ENCODE peak calls at places on chromosomes 13 and 19, in nine cellular contexts. U is hepatocyte, F is lower leg skin, H is glutamatergic neuron, K is MM.1S, I is stomach, G is WTC11, N is brain microvascular endothelial cell, D is left lung. S is an unnamed sample.
A peak's percentile ranks its signal among the peaks of the same experiment; 100 is the strongest.

GRCh38 chr13:98157609-98158008 is 14.7 kb downstream of the FARP1 start:
- DNase-seq in U (no peak), F (no peak), H (no peak), K (no peak), I (no peak), G (no peak), N (no peak), D (no peak), S (no peak)

GRCh38 chr19:33298146-33298911 is 4.0 kb downstream of the CEBPA start:
- DNase-seq in U (peak; percentile 75), F (peak; percentile 90), H (no peak), K (no peak), I (peak; percentile 39), G (no peak), N (no peak), D (peak; percentile 94), S (no peak)

GRCh38 chr19:41863209-41863931 is 3.3 kb downstream of the RPS19 start:
- DNase-seq in U (no peak), F (no peak), H (no peak), K (no peak), I (no peak), G (no peak), N (no peak), D (no peak), S (no peak)

GRCh38 chr13:99859178-99860177 is 112.1 kb downstream of the ZIC5 start:
- DNase-seq in U (no peak), F (no peak), H (no peak), K (peak; percentile 94), I (no peak), G (no peak), N (no peak), D (peak; percentile 41), S (peak; percentile 91)

GRCh38 chr19:5947435-5947834 is 30.5 kb downstream of the RANBP3 start:
- DNase-seq in U (peak; percentile 48), F (peak; percentile 90), H (no peak), K (no peak), I (peak; percentile 37), G (no peak), N (peak; percentile 57), D (peak; percentile 87), S (no peak)

GRCh38 chr13:95199896-95200295 is 101.4 kb downstream of the ABCC4 start:
- DNase-seq in U (no peak), F (no peak), H (no peak), K (no peak), I (no peak), G (no peak), N (no peak), D (no peak), S (no peak)

GRCh38 chr19:2309734-2310362 is 1.9 kb upstream of the LINGO3 start:
- DNase-seq in U (no peak), F (no peak), H (no peak), K (no peak), I (no peak), G (no peak), N (peak; percentile 18), D (peak; percentile 60), S (no peak)

GRCh38 chr13:113113846-113114271 is 8.3 kb downstream of the F7 start:
- DNase-seq in U (no peak), F (peak; percentile 64), H (peak; percentile 7), K (no peak), I (no peak), G (no peak), N (no peak), D (peak; percentile 55), S (no peak)

GRCh38 chr13:82963466-82963865 is 918.8 kb downstream of the SLITRK1 start:
- DNase-seq in U (no peak), F (no peak), H (no peak), K (no peak), I (no peak), G (no peak), N (peak; percentile 9), D (no peak), S (no peak)

GRCh38 chr13:33932765-33933406 is 114.9 kb downstream of the RFC3 start:
- DNase-seq in U (no peak), F (no peak), H (no peak), K (no peak), I (no peak), G (no peak), N (peak; percentile 2), D (no peak), S (no peak)

GRCh38 chr19:40662925-40663711 is 27.3 kb downstream of the NUMBL start:
- DNase-seq in U (peak; percentile 95), F (peak; percentile 99), H (peak; percentile 96), K (peak; percentile 85), I (peak; percentile 94), G (peak; percentile 95), N (peak; percentile 75), D (peak; percentile 98), S (peak; percentile 93)

GRCh38 chr13:99045396-99045795 is 67.5 kb upstream of the DOCK9 start:
- DNase-seq in U (no peak), F (no peak), H (no peak), K (no peak), I (no peak), G (no peak), N (no peak), D (no peak), S (no peak)

GRCh38 chr13:62706035-62706434 is 1290.4 kb upstream of the PCDH20 start:
- DNase-seq in U (no peak), F (no peak), H (no peak), K (no peak), I (no peak), G (no peak), N (no peak), D (no peak), S (no peak)

GRCh38 chr19:41248895-41249294 is 15.3 kb upstream of the HNRNPUL1 start:
- DNase-seq in U (no peak), F (peak; percentile 46), H (no peak), K (no peak), I (no peak), G (no peak), N (no peak), D (no peak), S (no peak)

GRCh38 chr13:101416181-101417042 is at the start of gene NALCN:
- DNase-seq in U (peak; percentile 40), F (no peak), H (peak; percentile 49), K (peak; percentile 50), I (no peak), G (peak; percentile 34), N (no peak), D (peak; percentile 79), S (no peak)

GRCh38 chr13:23643828-23644419 is 73.7 kb downstream of the TNFRSF19 start:
- DNase-seq in U (no peak), F (no peak), H (no peak), K (no peak), I (no peak), G (no peak), N (no peak), D (no peak), S (no peak)

GRCh38 chr19:18833849-18834643 is 2.3 kb downstream of the UPF1 start:
- DNase-seq in U (peak; percentile 51), F (no peak), H (no peak), K (peak; percentile 56), I (no peak), G (no peak), N (no peak), D (no peak), S (peak; percentile 30)

GRCh38 chr19:7907544-7907943 is 3.9 kb downstream of the MAP2K7 start:
- DNase-seq in U (no peak), F (no peak), H (no peak), K (no peak), I (no peak), G (no peak), N (no peak), D (no peak), S (no peak)

GRCh38 chr13:101065314-101065713 is 351.0 kb downstream of the NALCN start:
- DNase-seq in U (no peak), F (no peak), H (no peak), K (no peak), I (no peak), G (no peak), N (peak; percentile 47), D (no peak), S (no peak)

DNA sequence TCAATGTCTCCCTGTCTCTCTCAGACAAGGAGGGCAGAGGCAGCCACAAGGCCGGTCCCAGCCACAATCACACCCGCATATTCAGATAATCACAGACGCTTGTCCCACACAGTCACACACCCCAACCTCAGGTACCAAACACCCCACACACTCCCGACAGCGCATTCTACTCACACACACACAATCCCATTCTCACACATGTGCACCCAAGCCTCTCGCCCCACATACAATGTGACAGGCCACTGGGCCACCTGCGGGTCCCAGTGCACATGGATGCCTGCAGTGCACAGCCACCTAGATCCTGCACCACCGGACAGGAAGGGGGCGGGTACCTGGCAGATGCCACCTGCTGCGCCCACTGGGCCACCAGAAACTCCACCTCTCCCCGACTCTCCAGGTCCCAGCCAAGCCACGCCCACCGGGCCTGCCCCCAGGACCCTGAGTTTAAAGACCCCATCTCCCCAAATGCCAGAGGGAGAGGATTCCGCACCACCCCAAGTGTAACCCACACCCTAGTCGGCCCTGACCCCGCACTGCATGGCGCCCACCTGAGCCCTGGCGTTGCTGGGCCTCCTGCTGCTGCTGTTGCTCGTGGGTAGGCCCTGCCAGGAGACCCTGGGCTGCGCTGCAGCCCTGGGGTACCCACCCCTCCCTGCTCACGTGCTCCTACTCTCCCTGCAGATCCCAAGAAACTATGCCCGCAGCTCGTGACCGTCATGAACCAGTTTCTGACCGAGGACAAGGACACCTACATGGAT is 10.6 kb downstream of the SCGB2B2 start:
- DNase-seq in U (no peak), F (no peak), H (no peak), K (no peak), I (no peak), G (no peak), N (no peak), D (peak; percentile 63), S (no peak)
- TF ChIP-seq CTCF in U (no peak), F (no peak), H (no peak), K (no peak), I (no peak), G (no peak), N (no peak), D (no peak), S (no peak)

GRCh38 chr13:46052314-46053161 is at the start of gene ZC3H13:
- DNase-seq in U (peak; percentile 96), F (peak; percentile 98), H (peak; percentile 91), K (peak; percentile 88), I (peak; percentile 95), G (peak; percentile 92), N (peak; percentile 97), D (peak; percentile 96), S (peak; percentile 96)
- TF ChIP-seq CTCF in U (peak; percentile 31), F (no peak), H (peak; percentile 43), K (peak; percentile 16), I (no peak), G (no peak), N (peak; percentile 52), D (no peak), S (peak; percentile 51)

DNA sequence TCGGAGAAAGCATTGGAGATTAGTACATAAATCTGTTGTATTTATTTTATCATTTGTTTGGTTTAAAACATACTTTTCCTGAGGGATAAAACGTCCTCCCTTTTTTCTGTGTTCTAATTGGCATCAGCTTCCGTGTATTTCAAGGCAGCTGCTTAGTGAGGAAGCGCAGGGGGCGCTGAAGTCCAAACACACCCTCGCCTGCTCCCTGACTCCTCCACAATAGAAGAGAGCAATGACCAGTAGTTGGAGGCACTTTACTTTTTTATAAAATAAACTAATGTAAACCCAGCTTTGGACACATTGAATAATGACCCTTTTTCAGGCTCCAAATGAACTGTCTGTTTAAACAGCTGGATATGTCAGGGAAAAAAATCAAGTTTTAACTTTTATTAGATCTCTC is 79.9 kb downstream of the RNASEH2B start:
- DNase-seq in U (peak; percentile 57), F (no peak), H (no peak), K (no peak), I (no peak), G (no peak), N (no peak), D (no peak), S (no peak)
- TF ChIP-seq CTCF in U (peak; percentile 31), F (no peak), H (no peak), K (no peak), I (no peak), G (no peak), N (peak; percentile 47), D (no peak), S (no peak)

GRCh38 chr13:75365724-75366173 is 116.2 kb downstream of the TBC1D4 start:
- DNase-seq in U (no peak), F (no peak), H (no peak), K (no peak), I (no peak), G (no peak), N (peak; percentile 87), D (no peak), S (peak; percentile 51)
- TF ChIP-seq CTCF in U (no peak), F (no peak), H (no peak), K (no peak), I (no peak), G (no peak), N (peak; percentile 52), D (no peak), S (no peak)

S was measured in activated CD8-positive, alpha-beta T cell treated with anti-CD3 and anti-CD28 coated beads for 36 hours.